ENCODE peak calls at places on chromosome 18, in nine cellular contexts. One of them, this sample, is unnamed.

GRCh38 chr18:10571537-10571936 is 45.7 kb downstream of the NAPG start:
- DNase-seq in Peyer's patch: no peak
- DNase-seq in endothelial cell of umbilical vein: no peak
- DNase-seq in esophagus squamous epithelium: no peak
- DNase-seq in body of pancreas: no peak
- DNase-seq in uterus: no peak
- DNase-seq in transverse colon: no peak
- DNase-seq in gastrocnemius medialis: no peak
- DNase-seq in heart left ventricle: no peak
- DNase-seq in this sample: no peak

GRCh38 chr18:44594779-44595467 is 85.8 kb upstream of the SETBP1 start:
- DNase-seq in body of pancreas: no peak
- DNase-seq in transverse colon: no peak
- DNase-seq in Peyer's patch: no peak
- DNase-seq in endothelial cell of umbilical vein: peak; percentile 78
- DNase-seq in uterus: no peak
- DNase-seq in esophagus squamous epithelium: no peak
- DNase-seq in gastrocnemius medialis: no peak
- DNase-seq in heart left ventricle: no peak
- DNase-seq in this sample: no peak

GRCh38 chr18:76686737-76687231 is 135.6 kb upstream of the ZNF236 start:
- DNase-seq in endothelial cell of umbilical vein: peak; percentile 47
- DNase-seq in Peyer's patch: peak; percentile 51
- DNase-seq in transverse colon: peak; percentile 52
- DNase-seq in gastrocnemius medialis: no peak
- DNase-seq in body of pancreas: peak; percentile 70
- DNase-seq in heart left ventricle: peak; percentile 44
- DNase-seq in esophagus squamous epithelium: no peak
- DNase-seq in uterus: peak; percentile 91
- DNase-seq in this sample: no peak

GRCh38 chr18:2846638-2847340 is at the start of gene EMILIN2:
- DNase-seq in gastrocnemius medialis: peak; percentile 21
- DNase-seq in transverse colon: peak; percentile 60
- DNase-seq in Peyer's patch: peak; percentile 58
- DNase-seq in uterus: peak; percentile 72
- DNase-seq in body of pancreas: peak; percentile 31
- DNase-seq in esophagus squamous epithelium: no peak
- DNase-seq in endothelial cell of umbilical vein: peak; percentile 18
- DNase-seq in heart left ventricle: peak; percentile 74
- DNase-seq in this sample: peak; percentile 95

GRCh38 chr18:79315589-79315988 is 80.1 kb upstream of the NFATC1 start:
- DNase-seq in body of pancreas: no peak
- DNase-seq in gastrocnemius medialis: no peak
- DNase-seq in heart left ventricle: no peak
- DNase-seq in esophagus squamous epithelium: no peak
- DNase-seq in Peyer's patch: no peak
- DNase-seq in uterus: no peak
- DNase-seq in endothelial cell of umbilical vein: no peak
- DNase-seq in transverse colon: no peak
- DNase-seq in this sample: no peak

GRCh38 chr18:48031011-48031480 is 100.6 kb upstream of the SMAD2 start:
- DNase-seq in endothelial cell of umbilical vein: peak; percentile 35
- DNase-seq in transverse colon: peak; percentile 57
- DNase-seq in uterus: peak; percentile 55
- DNase-seq in heart left ventricle: peak; percentile 48
- DNase-seq in Peyer's patch: no peak
- DNase-seq in gastrocnemius medialis: peak; percentile 25
- DNase-seq in esophagus squamous epithelium: no peak
- DNase-seq in body of pancreas: peak; percentile 76
- DNase-seq in this sample: peak; percentile 35

GRCh38 chr18:46660955-46661749 is 4.1 kb upstream of the LOXHD1 start:
- DNase-seq in gastrocnemius medialis: no peak
- DNase-seq in Peyer's patch: no peak
- DNase-seq in uterus: no peak
- DNase-seq in transverse colon: no peak
- DNase-seq in endothelial cell of umbilical vein: peak; percentile 19
- DNase-seq in body of pancreas: peak; percentile 25
- DNase-seq in esophagus squamous epithelium: no peak
- DNase-seq in heart left ventricle: no peak
- DNase-seq in this sample: peak; percentile 60

GRCh38 chr18:46385124-46385523 is 271.9 kb downstream of the LOXHD1 start:
- DNase-seq in uterus: no peak
- DNase-seq in transverse colon: no peak
- DNase-seq in Peyer's patch: no peak
- DNase-seq in endothelial cell of umbilical vein: no peak
- DNase-seq in esophagus squamous epithelium: no peak
- DNase-seq in heart left ventricle: no peak
- DNase-seq in body of pancreas: no peak
- DNase-seq in gastrocnemius medialis: no peak
- DNase-seq in this sample: no peak

GRCh38 chr18:3397031-3397750 is 52.8 kb upstream of the TGIF1 start:
- DNase-seq in uterus: no peak
- DNase-seq in body of pancreas: no peak
- DNase-seq in esophagus squamous epithelium: no peak
- DNase-seq in Peyer's patch: no peak
- DNase-seq in endothelial cell of umbilical vein: no peak
- DNase-seq in transverse colon: no peak
- DNase-seq in gastrocnemius medialis: no peak
- DNase-seq in heart left ventricle: no peak
- DNase-seq in this sample: no peak

GRCh38 chr18:23981369-23981768 is 33.2 kb upstream of the TTC39C start:
- DNase-seq in transverse colon: no peak
- DNase-seq in body of pancreas: no peak
- DNase-seq in endothelial cell of umbilical vein: no peak
- DNase-seq in esophagus squamous epithelium: no peak
- DNase-seq in heart left ventricle: no peak
- DNase-seq in Peyer's patch: no peak
- DNase-seq in uterus: no peak
- DNase-seq in gastrocnemius medialis: no peak
- DNase-seq in this sample: no peak

GRCh38 chr18:12028674-12029073 is 47.4 kb downstream of the IMPA2 start:
- DNase-seq in esophagus squamous epithelium: no peak
- DNase-seq in endothelial cell of umbilical vein: no peak
- DNase-seq in body of pancreas: peak; percentile 43
- DNase-seq in transverse colon: no peak
- DNase-seq in uterus: no peak
- DNase-seq in Peyer's patch: no peak
- DNase-seq in gastrocnemius medialis: no peak
- DNase-seq in heart left ventricle: no peak
- DNase-seq in this sample: no peak

GRCh38 chr18:25278415-25278814 is 73.6 kb downstream of the ZNF521 start:
- DNase-seq in body of pancreas: no peak
- DNase-seq in heart left ventricle: no peak
- DNase-seq in uterus: no peak
- DNase-seq in Peyer's patch: no peak
- DNase-seq in transverse colon: no peak
- DNase-seq in endothelial cell of umbilical vein: peak; percentile 58
- DNase-seq in gastrocnemius medialis: no peak
- DNase-seq in esophagus squamous epithelium: no peak
- DNase-seq in this sample: no peak

GRCh38 chr18:9365406-9365805 is 30.8 kb downstream of the TWSG1 start:
- DNase-seq in uterus: no peak
- DNase-seq in endothelial cell of umbilical vein: no peak
- DNase-seq in heart left ventricle: no peak
- DNase-seq in esophagus squamous epithelium: no peak
- DNase-seq in body of pancreas: no peak
- DNase-seq in transverse colon: no peak
- DNase-seq in Peyer's patch: no peak
- DNase-seq in gastrocnemius medialis: no peak
- DNase-seq in this sample: no peak

GRCh38 chr18:76451475-76452331 is 43.3 kb downstream of the ZNF516 start:
- DNase-seq in heart left ventricle: peak; percentile 6
- DNase-seq in Peyer's patch: peak; percentile 45
- DNase-seq in gastrocnemius medialis: no peak
- DNase-seq in transverse colon: no peak
- DNase-seq in body of pancreas: no peak
- DNase-seq in esophagus squamous epithelium: no peak
- DNase-seq in uterus: no peak
- DNase-seq in endothelial cell of umbilical vein: peak; percentile 48
- DNase-seq in this sample: peak; percentile 75

GRCh38 chr18:79905993-79906392 is 45.5 kb downstream of the SLC66A2 start:
- DNase-seq in transverse colon: no peak
- DNase-seq in body of pancreas: no peak
- DNase-seq in heart left ventricle: no peak
- DNase-seq in endothelial cell of umbilical vein: no peak
- DNase-seq in esophagus squamous epithelium: no peak
- DNase-seq in gastrocnemius medialis: no peak
- DNase-seq in Peyer's patch: no peak
- DNase-seq in uterus: no peak
- DNase-seq in this sample: no peak

GRCh38 chr18:13403786-13404549 is 185.4 kb downstream of the LDLRAD4 start:
- DNase-seq in gastrocnemius medialis: no peak
- DNase-seq in uterus: no peak
- DNase-seq in endothelial cell of umbilical vein: no peak
- DNase-seq in esophagus squamous epithelium: no peak
- DNase-seq in body of pancreas: no peak
- DNase-seq in Peyer's patch: no peak
- DNase-seq in heart left ventricle: no peak
- DNase-seq in transverse colon: no peak
- DNase-seq in this sample: no peak

GRCh38 chr18:44601447-44601846 is 79.2 kb upstream of the SETBP1 start:
- DNase-seq in body of pancreas: no peak
- DNase-seq in endothelial cell of umbilical vein: peak; percentile 36
- DNase-seq in transverse colon: no peak
- DNase-seq in heart left ventricle: no peak
- DNase-seq in Peyer's patch: no peak
- DNase-seq in uterus: no peak
- DNase-seq in esophagus squamous epithelium: no peak
- DNase-seq in gastrocnemius medialis: no peak
- DNase-seq in this sample: no peak

GRCh38 chr18:75087119-75088020 is 121.6 kb downstream of the PTGR3 start:
- DNase-seq in body of pancreas: no peak
- DNase-seq in esophagus squamous epithelium: no peak
- DNase-seq in uterus: no peak
- DNase-seq in Peyer's patch: no peak
- DNase-seq in transverse colon: no peak
- DNase-seq in heart left ventricle: no peak
- DNase-seq in gastrocnemius medialis: no peak
- DNase-seq in endothelial cell of umbilical vein: no peak
- DNase-seq in this sample: no peak

GRCh38 chr18:30358545-30358944 is 684.0 kb downstream of the DSC3 start:
- DNase-seq in uterus: no peak
- DNase-seq in endothelial cell of umbilical vein: no peak
- DNase-seq in transverse colon: no peak
- DNase-seq in body of pancreas: no peak
- DNase-seq in heart left ventricle: no peak
- DNase-seq in esophagus squamous epithelium: no peak
- DNase-seq in Peyer's patch: no peak
- DNase-seq in gastrocnemius medialis: no peak
- DNase-seq in this sample: no peak

GRCh38 chr18:72830109-72830508 is 37.7 kb downstream of the NETO1 start:
- DNase-seq in gastrocnemius medialis: no peak
- DNase-seq in esophagus squamous epithelium: no peak
- DNase-seq in heart left ventricle: peak; percentile 55
- DNase-seq in endothelial cell of umbilical vein: no peak
- DNase-seq in transverse colon: no peak
- DNase-seq in body of pancreas: peak; percentile 13
- DNase-seq in uterus: no peak
- DNase-seq in Peyer's patch: no peak
- DNase-seq in this sample: no peak

GRCh38 chr18:49183921-49184320 is 233.2 kb upstream of the SMAD7 start:
- DNase-seq in gastrocnemius medialis: no peak
- DNase-seq in body of pancreas: no peak
- DNase-seq in uterus: no peak
- DNase-seq in endothelial cell of umbilical vein: no peak
- DNase-seq in heart left ventricle: no peak
- DNase-seq in Peyer's patch: no peak
- DNase-seq in transverse colon: no peak
- DNase-seq in esophagus squamous epithelium: no peak
- DNase-seq in this sample: no peak

GRCh38 chr18:66728951-66729350 is 125.1 kb upstream of the CDH19 start:
- DNase-seq in esophagus squamous epithelium: no peak
- DNase-seq in uterus: no peak
- DNase-seq in heart left ventricle: no peak
- DNase-seq in transverse colon: no peak
- DNase-seq in Peyer's patch: no peak
- DNase-seq in body of pancreas: no peak
- DNase-seq in gastrocnemius medialis: no peak
- DNase-seq in endothelial cell of umbilical vein: no peak
- DNase-seq in this sample: no peak
- H3K4me3 ChIP-seq in esophagus squamous epithelium: no peak overlapping the region
- H3K4me3 ChIP-seq in uterus: no peak overlapping the region
- H3K4me3 ChIP-seq in heart left ventricle: no peak overlapping the region
- H3K4me3 ChIP-seq in transverse colon: no peak overlapping the region
- H3K4me3 ChIP-seq in Peyer's patch: no peak overlapping the region
- H3K4me3 ChIP-seq in body of pancreas: no peak overlapping the region
- H3K4me3 ChIP-seq in gastrocnemius medialis: no peak overlapping the region
- H3K4me3 ChIP-seq in endothelial cell of umbilical vein: no peak overlapping the region
- H3K4me3 ChIP-seq in this sample: no peak overlapping the region

DNA sequence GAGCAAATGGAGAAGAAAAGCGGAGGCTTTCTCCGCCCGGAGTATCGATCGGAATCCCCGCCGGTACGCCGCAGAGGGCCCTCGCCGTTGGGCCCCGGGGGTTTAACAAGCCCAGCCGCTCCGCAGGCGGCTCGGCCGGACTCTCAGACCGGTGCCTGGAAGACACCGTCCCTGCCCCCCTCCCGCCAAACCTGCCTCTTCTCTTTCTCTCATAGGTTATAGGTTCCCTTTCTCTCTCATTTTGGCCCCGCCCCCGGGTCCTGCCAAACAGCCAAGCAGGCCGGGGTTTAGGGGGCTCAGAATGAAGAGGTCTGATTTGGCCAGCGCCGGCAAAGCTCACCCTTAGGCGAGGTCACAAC is 4.4 kb downstream of the ONECUT2 start:
- DNase-seq in esophagus squamous epithelium: no peak
- DNase-seq in endothelial cell of umbilical vein: no peak
- DNase-seq in heart left ventricle: no peak
- DNase-seq in Peyer's patch: no peak
- DNase-seq in uterus: no peak
- DNase-seq in body of pancreas: no peak
- DNase-seq in gastrocnemius medialis: no peak
- DNase-seq in transverse colon: no peak
- DNase-seq in this sample: no peak
- TF ChIP-seq POLR2A in esophagus squamous epithelium: no peak
- TF ChIP-seq POLR2A in endothelial cell of umbilical vein: no peak
- TF ChIP-seq POLR2A in heart left ventricle: no peak
- TF ChIP-seq POLR2A in Peyer's patch: no peak
- TF ChIP-seq POLR2A in uterus: no peak
- TF ChIP-seq POLR2A in body of pancreas: no peak
- TF ChIP-seq POLR2A in gastrocnemius medialis: no peak
- TF ChIP-seq POLR2A in transverse colon: no peak
- TF ChIP-seq POLR2A in this sample: no peak

GRCh38 chr18:1232867-1233266 is 328.2 kb downstream of the ADCYAP1 start:
- DNase-seq in heart left ventricle: no peak
- DNase-seq in body of pancreas: no peak
- DNase-seq in endothelial cell of umbilical vein: no peak
- DNase-seq in Peyer's patch: no peak
- DNase-seq in gastrocnemius medialis: no peak
- DNase-seq in esophagus squamous epithelium: no peak
- DNase-seq in uterus: no peak
- DNase-seq in transverse colon: no peak
- DNase-seq in this sample: no peak
- H3K9me3 ChIP-seq in heart left ventricle: no peaks in the 10 kb centered on the region
- H3K9me3 ChIP-seq in body of pancreas: no peaks in the 10 kb centered on the region
- H3K9me3 ChIP-seq in endothelial cell of umbilical vein: no peaks in the 10 kb centered on the region
- H3K9me3 ChIP-seq in Peyer's patch: no peaks in the 10 kb centered on the region
- H3K9me3 ChIP-seq in gastrocnemius medialis: no peaks in the 10 kb centered on the region
- H3K9me3 ChIP-seq in esophagus squamous epithelium: no peaks in the 10 kb centered on the region
- H3K9me3 ChIP-seq in uterus: no peaks in the 10 kb centered on the region
- H3K9me3 ChIP-seq in transverse colon: peaks cover 22% of the 10 kb centered on the region
- H3K9me3 ChIP-seq in this sample: peaks cover 80% of the 10 kb centered on the region

DNA sequence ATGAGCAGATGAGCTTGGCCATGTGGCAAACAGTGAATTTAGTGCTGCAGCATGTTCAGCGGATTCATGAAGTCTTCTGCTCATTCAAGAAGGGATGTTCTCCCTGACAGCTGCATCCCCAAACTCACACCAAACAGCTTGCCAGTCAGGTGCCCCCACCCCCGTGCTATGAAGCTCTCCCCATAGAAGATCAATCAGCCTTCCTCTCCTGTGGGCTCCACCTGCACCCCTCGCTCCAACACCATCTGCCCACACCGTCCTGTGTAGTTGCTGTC is 219.0 kb downstream of the BCL2 start:
- DNase-seq in transverse colon: no peak
- DNase-seq in body of pancreas: no peak
- DNase-seq in Peyer's patch: no peak
- DNase-seq in gastrocnemius medialis: no peak
- DNase-seq in uterus: no peak
- DNase-seq in endothelial cell of umbilical vein: no peak
- DNase-seq in heart left ventricle: no peak
- DNase-seq in esophagus squamous epithelium: no peak
- DNase-seq in this sample: no peak
- H3K4me3 ChIP-seq in transverse colon: no peak overlapping the region
- H3K4me3 ChIP-seq in body of pancreas: no peak overlapping the region
- H3K4me3 ChIP-seq in Peyer's patch: no peak overlapping the region
- H3K4me3 ChIP-seq in gastrocnemius medialis: no peak overlapping the region
- H3K4me3 ChIP-seq in uterus: no peak overlapping the region
- H3K4me3 ChIP-seq in endothelial cell of umbilical vein: no peak overlapping the region
- H3K4me3 ChIP-seq in heart left ventricle: no peak overlapping the region
- H3K4me3 ChIP-seq in esophagus squamous epithelium: no peak overlapping the region
- H3K4me3 ChIP-seq in this sample: no peak overlapping the region

This sample was measured in spleen.